ENCODE peak calls at places on chromosomes 11 and 22, in four cellular contexts. One of them, this sample, is unnamed.

GRCh38 chr22:17436382-17436951 is 67.2 kb downstream of the CECR2 start:
- DNase-seq in CD8-positive, alpha-beta T cell: no peak
- DNase-seq in BJ: no peak
- DNase-seq in nephron progenitor cell: peak; percentile 12
- DNase-seq in this sample: no peak

GRCh38 chr11:65423516-65424199 is 1.1 kb downstream of the NEAT1 start:
- DNase-seq in CD8-positive, alpha-beta T cell: peak; percentile 55
- DNase-seq in BJ: no peak
- DNase-seq in nephron progenitor cell: no peak
- DNase-seq in this sample: no peak

GRCh38 chr11:14248577-14248976 is 110.4 kb downstream of the RRAS2 start:
- DNase-seq in CD8-positive, alpha-beta T cell: peak; percentile 18
- DNase-seq in BJ: no peak
- DNase-seq in nephron progenitor cell: peak; percentile 16
- DNase-seq in this sample: peak; percentile 69

GRCh38 chr22:38867496-38868285 is 4.3 kb downstream of the CBX6 start:
- DNase-seq in CD8-positive, alpha-beta T cell: no peak
- DNase-seq in BJ: no peak
- DNase-seq in nephron progenitor cell: no peak
- DNase-seq in this sample: peak; percentile 25

GRCh38 chr11:112219476-112220232 is 6.6 kb upstream of the PTS start:
- DNase-seq in CD8-positive, alpha-beta T cell: peak; percentile 52
- DNase-seq in BJ: no peak
- DNase-seq in nephron progenitor cell: peak; percentile 39
- DNase-seq in this sample: peak; percentile 38

GRCh38 chr11:122100222-122101080 is 15.6 kb downstream of the BLID start:
- DNase-seq in CD8-positive, alpha-beta T cell: no peak
- DNase-seq in BJ: no peak
- DNase-seq in nephron progenitor cell: peak; percentile 50
- DNase-seq in this sample: peak; percentile 67

GRCh38 chr11:88538088-88538487 is 200.6 kb upstream of the CTSC start:
- DNase-seq in CD8-positive, alpha-beta T cell: no peak
- DNase-seq in BJ: no peak
- DNase-seq in nephron progenitor cell: no peak
- DNase-seq in this sample: no peak

GRCh38 chr11:57646756-57647303 is 2.9 kb downstream of the YPEL4 start:
- DNase-seq in CD8-positive, alpha-beta T cell: no peak
- DNase-seq in BJ: no peak
- DNase-seq in nephron progenitor cell: no peak
- DNase-seq in this sample: peak; percentile 54

GRCh38 chr11:128720522-128720985 is 26.7 kb downstream of the FLI1 start:
- DNase-seq in CD8-positive, alpha-beta T cell: peak; percentile 48
- DNase-seq in BJ: no peak
- DNase-seq in nephron progenitor cell: peak; percentile 37
- DNase-seq in this sample: peak; percentile 46

GRCh38 chr22:37953062-37953436 is 352 bp downstream of the C22orf23 start:
- DNase-seq in CD8-positive, alpha-beta T cell: no peak
- DNase-seq in BJ: no peak
- DNase-seq in nephron progenitor cell: no peak
- DNase-seq in this sample: no peak

GRCh38 chr11:64976651-64977050 is 4.7 kb upstream of the MAJIN start:
- DNase-seq in CD8-positive, alpha-beta T cell: no peak
- DNase-seq in BJ: no peak
- DNase-seq in nephron progenitor cell: no peak
- DNase-seq in this sample: no peak

GRCh38 chr11:6269994-6270393 is 10.4 kb downstream of the CCKBR start:
- DNase-seq in CD8-positive, alpha-beta T cell: no peak
- DNase-seq in BJ: no peak
- DNase-seq in nephron progenitor cell: no peak
- DNase-seq in this sample: peak; percentile 52

GRCh38 chr11:118406599-118407166 is 5.3 kb downstream of the ATP5MG start:
- DNase-seq in CD8-positive, alpha-beta T cell: no peak
- DNase-seq in BJ: no peak
- DNase-seq in nephron progenitor cell: no peak
- DNase-seq in this sample: no peak

GRCh38 chr22:24455751-24456426 is 28.5 kb downstream of the ADORA2A start:
- DNase-seq in CD8-positive, alpha-beta T cell: no peak
- DNase-seq in BJ: no peak
- DNase-seq in nephron progenitor cell: no peak
- DNase-seq in this sample: no peak

GRCh38 chr11:71155846-71156245 is 96.5 kb downstream of the SHANK2 start:
- DNase-seq in CD8-positive, alpha-beta T cell: no peak
- DNase-seq in BJ: no peak
- DNase-seq in nephron progenitor cell: no peak
- DNase-seq in this sample: peak; percentile 17

GRCh38 chr11:63622318-63622717 is 8.1 kb upstream of the PLAAT3 start:
- DNase-seq in CD8-positive, alpha-beta T cell: no peak
- DNase-seq in BJ: no peak
- DNase-seq in nephron progenitor cell: no peak
- DNase-seq in this sample: no peak

GRCh38 chr11:64863381-64864060 is 14.9 kb downstream of the EHD1 start:
- DNase-seq in CD8-positive, alpha-beta T cell: no peak
- DNase-seq in BJ: no peak
- DNase-seq in nephron progenitor cell: no peak
- DNase-seq in this sample: no peak

GRCh38 chr11:75063732-75064314 is 32.9 kb downstream of the OR2AT4 start:
- DNase-seq in CD8-positive, alpha-beta T cell: no peak
- DNase-seq in BJ: no peak
- DNase-seq in nephron progenitor cell: no peak
- DNase-seq in this sample: no peak

GRCh38 chr11:25423436-25424184 is 908.3 kb upstream of the ANO3 start:
- DNase-seq in CD8-positive, alpha-beta T cell: no peak
- DNase-seq in BJ: no peak
- DNase-seq in nephron progenitor cell: no peak
- DNase-seq in this sample: no peak

GRCh38 chr11:75625970-75626691 is 42.7 kb downstream of the MAP6 start:
- DNase-seq in CD8-positive, alpha-beta T cell: no peak
- DNase-seq in BJ: peak; percentile 57
- DNase-seq in nephron progenitor cell: no peak
- DNase-seq in this sample: no peak

GRCh38 chr11:83785942-83786341 is 499.8 kb upstream of the CCDC90B start:
- DNase-seq in CD8-positive, alpha-beta T cell: no peak
- DNase-seq in BJ: no peak
- DNase-seq in nephron progenitor cell: no peak
- DNase-seq in this sample: no peak

GRCh38 chr11:2512431-2513407 is 67.9 kb downstream of the KCNQ1 start:
- DNase-seq in CD8-positive, alpha-beta T cell: no peak
- DNase-seq in BJ: no peak
- DNase-seq in nephron progenitor cell: no peak
- DNase-seq in this sample: peak; percentile 19

GRCh38 chr22:23533328-23533762 is 46.7 kb downstream of the IGLL1 start:
- DNase-seq in CD8-positive, alpha-beta T cell: no peak
- DNase-seq in BJ: no peak
- DNase-seq in nephron progenitor cell: peak; percentile 80
- DNase-seq in this sample: peak; percentile 88

GRCh38 chr11:95175969-95176368 is 55.0 kb downstream of the SESN3 start:
- DNase-seq in CD8-positive, alpha-beta T cell: no peak
- DNase-seq in BJ: no peak
- DNase-seq in nephron progenitor cell: no peak
- DNase-seq in this sample: no peak

GRCh38 chr11:95363710-95364109 is 132.7 kb upstream of the SESN3 start:
- DNase-seq in CD8-positive, alpha-beta T cell: no peak
- DNase-seq in BJ: no peak
- DNase-seq in nephron progenitor cell: peak; percentile 29
- DNase-seq in this sample: peak; percentile 71

GRCh38 chr11:13008625-13009475 is at the start of gene RASSF10:
- DNase-seq in CD8-positive, alpha-beta T cell: no peak
- DNase-seq in BJ: no peak
- DNase-seq in nephron progenitor cell: peak; percentile 89
- DNase-seq in this sample: peak; percentile 97

GRCh38 chr11:91147885-91148284 is 925.0 kb upstream of the CHORDC1 start:
- DNase-seq in CD8-positive, alpha-beta T cell: no peak
- DNase-seq in BJ: no peak
- DNase-seq in nephron progenitor cell: no peak
- DNase-seq in this sample: no peak

GRCh38 chr11:2377511-2378443 is 667 bp downstream of the CD81 start:
- DNase-seq in CD8-positive, alpha-beta T cell: peak; percentile 60
- DNase-seq in BJ: no peak
- DNase-seq in nephron progenitor cell: peak; percentile 71
- DNase-seq in this sample: peak; percentile 57

GRCh38 chr11:9838961-9839360 is 175.1 kb downstream of the SWAP70 start:
- DNase-seq in CD8-positive, alpha-beta T cell: no peak
- DNase-seq in BJ: no peak
- DNase-seq in nephron progenitor cell: no peak
- DNase-seq in this sample: no peak

GRCh38 chr11:47714554-47715081 is 551 bp downstream of the AGBL2 start:
- DNase-seq in CD8-positive, alpha-beta T cell: peak; percentile 21
- DNase-seq in BJ: no peak
- DNase-seq in nephron progenitor cell: no peak
- DNase-seq in this sample: no peak

GRCh38 chr11:3220101-3220500 is 1.5 kb upstream of the MRGPRG start:
- DNase-seq in CD8-positive, alpha-beta T cell: no peak
- DNase-seq in BJ: no peak
- DNase-seq in nephron progenitor cell: no peak
- DNase-seq in this sample: peak; percentile 26

GRCh38 chr11:104191124-104191523 is 27.2 kb upstream of the PDGFD start:
- DNase-seq in CD8-positive, alpha-beta T cell: no peak
- DNase-seq in BJ: no peak
- DNase-seq in nephron progenitor cell: no peak
- DNase-seq in this sample: no peak

GRCh38 chr11:129987950-129988349 is 14.7 kb downstream of the PRDM10 start:
- DNase-seq in CD8-positive, alpha-beta T cell: no peak
- DNase-seq in BJ: no peak
- DNase-seq in nephron progenitor cell: no peak
- DNase-seq in this sample: no peak

DNA sequence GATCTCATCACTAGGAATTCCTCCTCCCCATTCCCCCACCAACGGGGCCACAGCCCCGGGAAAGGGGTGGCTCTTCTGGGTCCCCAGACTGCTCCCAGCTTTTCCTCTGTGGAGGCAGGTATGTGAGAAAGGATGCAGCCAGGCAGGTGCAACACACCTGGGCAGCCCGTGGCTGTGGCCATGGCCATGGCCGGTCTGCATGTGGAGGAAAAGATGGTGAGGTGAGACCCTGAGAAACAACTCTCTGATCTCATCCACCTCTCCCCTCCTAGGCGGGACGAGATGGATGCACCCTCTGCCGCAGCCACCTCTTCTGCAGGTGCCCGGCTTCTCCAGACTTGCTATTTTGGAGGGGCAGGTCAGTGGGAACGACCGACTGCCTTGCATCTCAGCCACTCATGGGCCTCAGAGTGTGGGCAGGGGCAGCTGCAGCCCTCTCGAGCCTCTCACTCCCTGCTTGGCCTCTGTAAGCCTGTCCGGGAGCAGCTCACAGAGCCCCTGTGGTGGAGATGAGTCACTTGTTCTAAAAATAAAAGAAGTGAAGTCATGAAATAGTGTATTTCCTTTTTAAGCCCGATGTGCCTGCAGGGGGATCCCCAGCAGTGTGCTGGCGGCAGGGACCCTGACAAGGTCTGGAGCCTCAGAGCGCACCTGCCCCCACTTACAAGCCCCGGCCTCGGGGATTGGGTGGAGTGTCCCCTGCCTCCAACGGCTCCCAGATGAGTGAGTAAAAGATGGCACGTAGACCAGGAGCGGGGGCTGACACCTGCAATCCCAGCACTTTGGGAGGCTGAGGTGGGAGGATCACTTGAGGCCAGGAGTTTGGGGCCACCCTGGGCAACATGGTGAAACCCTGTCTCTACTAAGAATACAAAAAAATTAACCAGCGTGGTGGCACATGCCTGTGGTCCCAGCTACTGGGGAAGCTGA is 10.7 kb downstream of the SMIM38 start:
- DNase-seq in CD8-positive, alpha-beta T cell: no peak
- DNase-seq in BJ: peak; percentile 62
- DNase-seq in nephron progenitor cell: no peak
- DNase-seq in this sample: peak; percentile 66
- TF ChIP-seq CTCF in CD8-positive, alpha-beta T cell: no peak
- TF ChIP-seq CTCF in BJ: peak; percentile 43
- TF ChIP-seq CTCF in nephron progenitor cell: no peak
- TF ChIP-seq CTCF in this sample: peak; percentile 22

GRCh38 chr11:79276900-79277299 is 163.9 kb downstream of the TENM4 start:
- DNase-seq in CD8-positive, alpha-beta T cell: no peak
- DNase-seq in BJ: no peak
- DNase-seq in nephron progenitor cell: peak; percentile 32
- DNase-seq in this sample: no peak

GRCh38 chr11:79269923-79270322 is 170.9 kb downstream of the TENM4 start:
- DNase-seq in CD8-positive, alpha-beta T cell: no peak
- DNase-seq in BJ: no peak
- DNase-seq in nephron progenitor cell: no peak
- DNase-seq in this sample: peak; percentile 69

GRCh38 chr11:79273781-79274180 is 167.0 kb downstream of the TENM4 start:
- DNase-seq in CD8-positive, alpha-beta T cell: no peak
- DNase-seq in BJ: no peak
- DNase-seq in nephron progenitor cell: peak; percentile 26
- DNase-seq in this sample: no peak

GRCh38 chr11:79274636-79275315 is 166.1 kb downstream of the TENM4 start:
- DNase-seq in CD8-positive, alpha-beta T cell: no peak
- DNase-seq in BJ: peak; percentile 45
- DNase-seq in nephron progenitor cell: no peak
- DNase-seq in this sample: no peak
- TF ChIP-seq CTCF in CD8-positive, alpha-beta T cell: no peak
- TF ChIP-seq CTCF in BJ: no peak
- TF ChIP-seq CTCF in nephron progenitor cell: no peak
- TF ChIP-seq CTCF in this sample: no peak

DNA sequence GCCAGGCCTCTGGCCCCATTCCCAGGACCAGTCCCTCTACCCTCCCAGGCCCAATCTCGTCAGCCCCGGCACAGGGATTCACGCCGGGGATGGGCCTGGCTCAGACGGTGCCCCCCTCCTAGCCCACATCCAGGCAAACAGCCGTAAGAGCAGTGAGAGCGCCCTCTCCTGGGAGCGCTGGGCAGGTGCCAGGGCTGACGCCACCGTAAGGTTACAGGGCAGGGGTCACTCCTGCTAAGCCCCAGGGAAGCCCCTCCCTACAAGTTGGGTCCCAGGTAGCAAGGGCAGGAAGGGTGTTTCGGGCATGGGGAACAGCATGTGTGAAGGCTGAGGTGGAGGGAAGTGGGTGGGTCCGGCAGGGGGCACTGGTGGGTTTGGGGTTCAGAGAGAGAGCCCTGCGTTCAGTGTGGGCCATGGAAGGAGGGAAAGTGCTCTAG is 19.2 kb upstream of the PPARA start:
- DNase-seq in CD8-positive, alpha-beta T cell: no peak
- DNase-seq in BJ: no peak
- DNase-seq in nephron progenitor cell: no peak
- DNase-seq in this sample: peak; percentile 85
- TF ChIP-seq CTCF in CD8-positive, alpha-beta T cell: no peak
- TF ChIP-seq CTCF in BJ: peak; percentile 38
- TF ChIP-seq CTCF in nephron progenitor cell: peak; percentile 40
- TF ChIP-seq CTCF in this sample: peak; percentile 97

DNA sequence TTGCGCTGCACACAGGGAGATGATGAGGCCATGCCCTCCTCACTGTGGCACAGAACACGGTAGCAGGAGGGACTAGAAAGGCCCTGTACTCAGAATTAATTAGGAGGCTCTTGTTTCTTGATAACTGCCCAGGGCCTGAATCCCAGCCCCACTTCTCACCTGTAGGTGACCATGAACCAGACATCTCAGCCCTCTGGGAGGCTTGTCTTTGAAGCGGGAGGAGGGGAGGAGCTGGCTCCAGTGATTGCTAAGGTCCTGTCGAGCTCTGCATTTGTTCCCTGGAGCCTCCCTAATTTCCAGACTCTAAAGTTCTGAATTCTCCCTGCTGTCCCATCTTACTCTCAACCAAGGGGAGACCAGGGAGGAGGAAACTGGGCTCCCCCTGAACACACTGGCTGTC is 19.8 kb upstream of the OAF start:
- DNase-seq in CD8-positive, alpha-beta T cell: no peak
- DNase-seq in BJ: no peak
- DNase-seq in nephron progenitor cell: no peak
- DNase-seq in this sample: no peak
- TF ChIP-seq CTCF in CD8-positive, alpha-beta T cell: no peak
- TF ChIP-seq CTCF in BJ: no peak
- TF ChIP-seq CTCF in nephron progenitor cell: no peak
- TF ChIP-seq CTCF in this sample: no peak